ENCODE peak calls at places on chromosome 7, in six cellular contexts. J is progenitor cell of endocrine pancreas; X is AG09319; Y is CD8-positive, alpha-beta T cell; U is AG04450; S is astrocyte of the spinal cord. F is an unnamed sample.

GRCh38 chr7:539731-540411 is 20.2 kb upstream of the PDGFA start:
- DNase-seq in J (no peak), X (no peak), Y (no peak), U (no peak), S (peak; percentile 25), F (no peak)

GRCh38 chr7:68699090-68699711 is 899.1 kb upstream of the AUTS2 start:
- DNase-seq in J (no peak), X (no peak), Y (no peak), U (peak; percentile 83), S (peak; percentile 89), F (no peak)

GRCh38 chr7:33845991-33846509 is 59.3 kb upstream of the BMPER start:
- DNase-seq in J (no peak), X (no peak), Y (no peak), U (no peak), S (no peak), F (no peak)

GRCh38 chr7:6367701-6368211 is 80.0 kb downstream of the DAGLB start:
- DNase-seq in J (no peak), X (no peak), Y (no peak), U (no peak), S (peak; percentile 31), F (no peak)

GRCh38 chr7:732556-732955 is 5.5 kb upstream of the PRKAR1B start:
- DNase-seq in J (no peak), X (no peak), Y (no peak), U (no peak), S (no peak), F (no peak)

GRCh38 chr7:91620827-91621226 is 259.7 kb downstream of the MTERF1 start:
- DNase-seq in J (no peak), X (no peak), Y (no peak), U (no peak), S (no peak), F (no peak)

GRCh38 chr7:51620690-51621089 is 304.1 kb upstream of the COBL start:
- DNase-seq in J (no peak), X (no peak), Y (no peak), U (no peak), S (no peak), F (no peak)

GRCh38 chr7:18815261-18815840 is 302.1 kb downstream of the TWIST1 start:
- DNase-seq in J (no peak), X (no peak), Y (no peak), U (no peak), S (no peak), F (no peak)

GRCh38 chr7:17239683-17240521 is 58.5 kb upstream of the AHR start:
- DNase-seq in J (no peak), X (peak; percentile 19), Y (no peak), U (no peak), S (peak; percentile 56), F (no peak)

DNA sequence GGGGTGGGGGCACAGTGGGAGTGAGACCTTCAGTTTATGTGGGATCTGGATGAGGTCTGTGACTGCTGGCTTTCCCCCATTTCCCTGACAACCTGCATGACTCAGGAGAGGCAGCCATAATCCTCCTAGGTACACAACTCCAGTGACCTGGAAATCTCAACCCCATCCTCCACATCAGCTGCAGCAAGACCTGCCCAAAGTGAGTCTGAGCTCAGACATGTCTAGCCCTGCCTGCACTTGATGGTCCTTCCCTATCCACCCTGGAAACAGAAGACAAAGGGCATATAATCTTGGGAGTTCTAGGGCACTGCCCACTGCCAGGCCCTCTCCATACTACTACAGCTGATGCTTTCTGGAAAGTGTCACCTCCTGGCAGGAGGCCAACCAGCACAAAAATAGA is 75.6 kb downstream of the GRM8 start:
- DNase-seq in J (no peak), X (no peak), Y (no peak), U (no peak), S (no peak), F (no peak)
- TF ChIP-seq CTCF in J (no peak), X (no peak), Y (no peak), U (no peak), S (no peak), F (no peak)

DNA sequence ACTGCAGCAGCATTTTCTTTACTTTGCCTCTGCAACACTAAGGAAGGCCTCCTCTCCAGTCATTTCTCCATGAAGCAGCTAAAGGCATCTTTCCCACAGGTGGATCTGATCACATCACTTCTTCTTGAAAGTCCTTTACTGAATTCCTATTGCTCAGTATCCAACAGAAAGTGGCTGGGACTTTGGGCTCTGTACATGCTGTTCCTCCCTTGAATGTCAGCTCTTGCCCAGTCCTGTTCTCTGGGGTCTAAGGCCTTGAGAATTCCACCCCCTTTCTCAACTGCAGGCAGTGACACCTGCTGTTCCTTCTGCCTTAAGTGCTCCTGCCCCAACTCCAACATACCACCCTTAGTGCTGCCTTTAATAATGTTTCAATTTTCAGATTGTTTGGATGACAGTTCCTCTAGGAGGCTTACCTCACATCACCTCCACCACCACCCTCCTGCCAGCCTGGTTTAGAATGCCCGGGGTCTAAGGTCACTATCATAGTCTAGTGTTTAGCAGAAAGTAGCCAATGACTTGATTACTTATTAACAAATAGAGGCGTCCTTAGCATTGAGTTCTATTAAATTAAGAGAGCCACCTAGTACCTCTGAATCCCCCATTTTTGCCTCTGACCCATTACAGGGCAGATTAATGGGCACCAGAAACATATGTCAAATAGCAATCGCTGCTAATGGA is 11.5 kb downstream of the INHBA start:
- DNase-seq in J (no peak), X (no peak), Y (no peak), U (no peak), S (no peak), F (no peak)
- TF ChIP-seq CTCF in J (no peak), X (no peak), Y (no peak), U (no peak), S (no peak), F (no peak)

GRCh38 chr7:47945261-47946015 is 2.8 kb downstream of the PKD1L1 start:
- DNase-seq in J (peak; percentile 58), X (peak; percentile 28), Y (peak; percentile 69), U (no peak), S (peak; percentile 69), F (peak; percentile 61)
- TF ChIP-seq CTCF in J (peak; percentile 88), X (peak; percentile 79), Y (peak; percentile 82), U (peak; percentile 75), S (peak; percentile 78), F (peak; percentile 90)

GRCh38 chr7:100066953-100067352 is 14.6 kb downstream of the ZNF3 start:
- DNase-seq in J (no peak), X (no peak), Y (no peak), U (no peak), S (no peak), F (no peak)
- TF ChIP-seq CTCF in J (no peak), X (no peak), Y (no peak), U (no peak), S (no peak), F (no peak)

GRCh38 chr7:23469150-23469960 is 936 bp downstream of the IGF2BP3 start:
- DNase-seq in J (peak; percentile 33), X (no peak), Y (no peak), U (no peak), S (no peak), F (peak; percentile 58)
- TF ChIP-seq CTCF in J (peak; percentile 44), X (no peak), Y (no peak), U (no peak), S (no peak), F (no peak)

F was measured in activated B cell treated with CpG ODN at 0.5 μM for 24 hours.